ENCODE peak calls at places on chromosomes 11 and 22, in five cellular contexts. I is endothelial cell, H is GM18507, J is AG08395, G is brain microvascular endothelial cell. F is an unnamed sample.

GRCh38 chr11:257766-258493 is 20.3 kb upstream of the NLRP6 start:
- DNase-seq in G (no peak), J (no peak), I (no peak), H (no peak), F (no peak)

GRCh38 chr22:37818397-37819099 is 4.6 kb upstream of the GALR3 start:
- DNase-seq in J (peak), I (peak), H (peak), G (peak), F (no peak)

GRCh38 chr11:85663781-85664560 is 958 bp downstream of the CREBZF start:
- DNase-seq in G (peak), H (peak), I (peak), J (peak), F (peak)

GRCh38 chr11:9878936-9879335 is 215.1 kb downstream of the SWAP70 start:
- DNase-seq in H (no peak), J (no peak), G (no peak), I (no peak), F (no peak)

GRCh38 chr22:38239101-38239761 is 33.6 kb downstream of the TMEM184B start:
- DNase-seq in J (peak), I (no peak), G (peak), H (no peak), F (no peak)

GRCh38 chr11:46277313-46277622 is 194 bp upstream of the CREB3L1 start:
- DNase-seq in I (no peak), H (peak), J (peak), G (peak), F (no peak)

GRCh38 chr11:65557280-65558001 is 718 bp downstream of the LTBP3 start:
- DNase-seq in H (no peak), G (no peak), J (no peak), I (no peak), F (no peak)

GRCh38 chr11:67433536-67434394 is 3.7 kb downstream of the PTPRCAP start:
- DNase-seq in H (no peak), I (no peak), J (no peak), G (no peak), F (no peak)

GRCh38 chr11:15223318-15223717 is 108.6 kb downstream of the INSC start:
- DNase-seq in J (no peak), G (no peak), H (no peak), I (no peak), F (no peak)

GRCh38 chr11:111452146-111452545 is 60.0 kb downstream of the BTG4 start:
- DNase-seq in H (no peak), J (peak), G (peak), I (no peak), F (no peak)

GRCh38 chr11:129315781-129316579 is 59.7 kb upstream of the BARX2 start:
- DNase-seq in J (no peak), H (no peak), I (no peak), G (no peak), F (no peak)

GRCh38 chr22:22156716-22157499 is 87.7 kb upstream of the VPREB1 start:
- DNase-seq in J (peak), H (peak), I (peak), G (peak), F (peak)

GRCh38 chr11:121754603-121755002 is 301.8 kb upstream of the SORL1-AS1 start:
- DNase-seq in H (no peak), G (no peak), I (no peak), J (no peak), F (no peak)

GRCh38 chr11:47445840-47446239 is 3.1 kb downstream of the RAPSN start:
- DNase-seq in H (no peak), J (no peak), G (no peak), I (no peak), F (no peak)

GRCh38 chr11:93089474-93090102 is 108.2 kb downstream of the SLC36A4 start:
- DNase-seq in H (no peak), G (peak), I (peak), J (peak), F (peak)

GRCh38 chr22:37243402-37244113 is 511 bp downstream of the RAC2 start:
- DNase-seq in G (no peak), J (no peak), I (no peak), H (no peak), F (no peak)

GRCh38 chr22:36323182-36323854 is 64.4 kb downstream of the MYH9 start:
- DNase-seq in G (peak), I (no peak), H (no peak), J (peak), F (no peak)

GRCh38 chr11:46827995-46828394 is 18.1 kb downstream of the CKAP5 start:
- DNase-seq in G (no peak), I (no peak), H (no peak), J (no peak), F (no peak)

GRCh38 chr22:46653596-46653995 is 33.4 kb downstream of the GRAMD4 start:
- DNase-seq in G (no peak), I (no peak), J (no peak), H (peak), F (no peak)

GRCh38 chr22:35064664-35065063 is 1.3 kb upstream of the ISX start:
- DNase-seq in H (peak), G (no peak), J (no peak), I (no peak), F (peak)

GRCh38 chr22:25143161-25144076 is 56.2 kb upstream of the CRYBB3 start:
- DNase-seq in J (no peak), I (no peak), G (no peak), H (no peak), F (no peak)

F was measured in GM12864.